ENCODE peak calls at places on chromosomes 16 and 17, in four cellular contexts. J, X, K and E are unnamed samples.
A peak's percentile ranks its signal among the peaks of the same experiment; 100 is the strongest.

GRCh38 chr16:83113317-83113716 is 486.5 kb downstream of the CDH13 start:
- DNase-seq in J (no peak), K (no peak), X (peak; percentile 36), E (peak; percentile 35)

GRCh38 chr17:58364270-58364942 is 12.4 kb upstream of the SUPT4H1 start:
- DNase-seq in K (peak; percentile 65), J (no peak), X (peak; percentile 72), E (peak; percentile 83)

GRCh38 chr17:58329035-58329807 is 626 bp upstream of the TSPOAP1 start:
- DNase-seq in X (no peak), K (peak; percentile 53), J (no peak), E (no peak)

GRCh38 chr16:31085371-31085770 is 3.4 kb downstream of the PRSS53 start:
- DNase-seq in J (no peak), K (no peak), X (no peak), E (no peak)

GRCh38 chr16:962901-963814 is 7.6 kb downstream of the LMF1 start:
- DNase-seq in J (no peak), K (no peak), X (no peak), E (no peak)

GRCh38 chr16:56669005-56669839 is at the start of gene MT1H:
- DNase-seq in X (no peak), K (peak; percentile 32), J (no peak), E (peak; percentile 66)

GRCh38 chr16:17235147-17235817 is 235.5 kb downstream of the XYLT1 start:
- DNase-seq in K (no peak), J (no peak), X (no peak), E (no peak)

GRCh38 chr16:82855471-82855870 is 228.7 kb downstream of the CDH13 start:
- DNase-seq in J (no peak), K (no peak), X (no peak), E (no peak)

GRCh38 chr16:8572919-8573724 is 17.2 kb downstream of the TMEM114 start:
- DNase-seq in K (no peak), J (peak; percentile 29), X (peak; percentile 42), E (no peak)

GRCh38 chr16:73356401-73357079 is 308.6 kb upstream of the ZFHX3 start:
- DNase-seq in J (no peak), X (no peak), K (no peak), E (no peak)

GRCh38 chr16:20879175-20880053 is 20.7 kb downstream of the DCUN1D3 start:
- DNase-seq in K (no peak), J (no peak), X (no peak), E (no peak)

GRCh38 chr17:78883533-78884131 is 19.4 kb downstream of the CEP295NL start:
- DNase-seq in X (peak; percentile 90), K (peak; percentile 58), J (peak; percentile 72), E (no peak)

GRCh38 chr17:6555331-6556120 is 829 bp downstream of the PITPNM3 start:
- DNase-seq in X (peak; percentile 50), J (no peak), K (peak; percentile 22), E (peak; percentile 38)

GRCh38 chr17:49548051-49548505 is 27.6 kb upstream of the NXPH3 start:
- DNase-seq in X (peak; percentile 2), J (no peak), K (no peak), E (no peak)

GRCh38 chr17:17089796-17090641 is 47.8 kb downstream of the MPRIP start:
- DNase-seq in J (no peak), K (peak; percentile 44), X (no peak), E (peak; percentile 87)

GRCh38 chr17:1714488-1714979 is 4.4 kb upstream of the TLCD2 start:
- DNase-seq in X (peak; percentile 99), K (peak; percentile 98), J (peak; percentile 74), E (peak; percentile 98)

GRCh38 chr16:31853300-31853699 is 20.3 kb upstream of the ZNF267 start:
- DNase-seq in K (no peak), J (no peak), X (no peak), E (no peak)

GRCh38 chr16:58948244-58948643 is 214.1 kb upstream of the GOT2 start:
- DNase-seq in J (no peak), K (no peak), X (no peak), E (no peak)
- H3K27ac ChIP-seq in J (no peak overlapping the region), K (no peak overlapping the region), X (no peak overlapping the region), E (no peak overlapping the region)

GRCh38 chr16:35751191-35751941 is 2292.0 kb downstream of the TP53TG3F start:
- DNase-seq in K (no peak), J (no peak), X (no peak), E (no peak)
- H3K9me3 ChIP-seq in K (peaks cover 9% of the 10 kb centered on the region), J (no peaks in the 10 kb centered on the region), X (no peaks in the 10 kb centered on the region), E (peaks cover 16% of the 10 kb centered on the region)

DNA sequence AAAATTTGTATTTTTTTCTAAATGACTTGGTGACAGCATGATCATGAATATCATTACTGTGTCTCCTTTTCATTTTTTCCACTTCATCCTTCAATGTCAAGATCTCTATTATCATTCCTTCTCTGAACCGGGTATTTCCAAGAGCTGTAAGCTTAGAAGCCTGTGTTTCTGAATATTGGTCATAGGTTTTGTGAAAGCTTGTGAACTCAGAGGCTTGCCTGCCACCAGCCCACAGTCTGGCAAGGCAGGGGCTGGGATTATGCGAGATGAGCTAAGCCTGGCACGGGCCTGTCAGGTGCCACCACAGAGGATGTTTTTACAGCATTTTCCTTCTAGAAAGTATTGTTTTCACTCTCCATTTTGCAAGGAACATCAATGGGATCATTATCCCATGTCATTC is 92.8 kb downstream of the MYH10 start:
- DNase-seq in J (no peak), X (no peak), K (no peak), E (no peak)
- H3K36me3 ChIP-seq in J (no peaks in the 10 kb centered on the region), X (no peaks in the 10 kb centered on the region), K (no peaks in the 10 kb centered on the region), E (no peaks in the 10 kb centered on the region)

GRCh38 chr16:14310519-14310991 is 239.4 kb downstream of the MRTFB start:
- DNase-seq in J (no peak), X (no peak), K (peak; percentile 44), E (no peak)
- H3K27ac ChIP-seq in J (peak overlapping the region; percentile 74), X (no peak overlapping the region), K (no peak overlapping the region), E (no peak overlapping the region)

GRCh38 chr17:70437656-70438055 is 268.3 kb downstream of the KCNJ2 start:
- DNase-seq in K (no peak), J (no peak), X (no peak), E (no peak)
- H3K9me3 ChIP-seq in K (no peaks in the 10 kb centered on the region), J (no peaks in the 10 kb centered on the region), X (no peaks in the 10 kb centered on the region), E (no peaks in the 10 kb centered on the region)

GRCh38 chr16:89808453-89808939 is 8.0 kb downstream of the FANCA start:
- DNase-seq in X (no peak), K (no peak), J (no peak), E (peak; percentile 57)
- H3K36me3 ChIP-seq in X (no peaks in the 10 kb centered on the region), K (no peaks in the 10 kb centered on the region), J (peaks cover 57% of the 10 kb centered on the region), E (no peaks in the 10 kb centered on the region)

GRCh38 chr17:76451480-76451879 is 1.5 kb downstream of the UBE2O start:
- DNase-seq in K (no peak), J (no peak), X (no peak), E (no peak)

GRCh38 chr17:76449126-76449525 is 3.8 kb downstream of the UBE2O start:
- DNase-seq in J (no peak), X (no peak), K (no peak), E (no peak)

GRCh38 chr17:76453431-76453743 is 435 bp upstream of the UBE2O start:
- DNase-seq in X (no peak), J (no peak), K (no peak), E (no peak)

GRCh38 chr17:76452646-76453430 is at the start of gene UBE2O:
- DNase-seq in J (peak; percentile 86), X (peak; percentile 94), K (peak; percentile 90), E (peak; percentile 79)

GRCh38 chr17:76452102-76452645 is 778 bp downstream of the UBE2O start:
- DNase-seq in J (no peak), X (no peak), K (peak; percentile 32), E (no peak)
- H3K27ac ChIP-seq in J (peak overlapping the region; percentile 89), X (no peak overlapping the region), K (peak overlapping the region; percentile 91), E (no peak overlapping the region)

DNA sequence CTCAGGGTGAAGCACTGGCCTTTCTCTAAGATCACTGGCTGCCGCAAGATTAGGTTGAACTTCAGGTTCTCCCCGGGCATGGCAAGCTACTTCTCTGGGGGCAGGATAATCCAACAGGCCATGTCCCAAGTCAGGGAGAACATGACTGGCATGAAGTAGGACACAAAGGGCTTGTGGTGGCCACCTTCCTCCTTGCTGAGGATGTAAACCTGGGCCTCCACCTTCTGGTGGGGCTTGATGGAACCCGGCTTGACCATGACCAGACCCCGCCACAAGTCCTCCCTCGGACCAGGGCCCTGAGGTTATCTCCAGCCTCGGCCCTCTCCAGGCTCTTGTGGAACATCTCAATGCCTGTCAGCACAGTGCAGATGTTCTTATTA is 211.1 kb upstream of the WSB1 start:
- DNase-seq in X (no peak), J (no peak), K (no peak), E (no peak)
- H3K9me3 ChIP-seq in X (no peaks in the 10 kb centered on the region), J (no peaks in the 10 kb centered on the region), K (no peaks in the 10 kb centered on the region), E (no peaks in the 10 kb centered on the region)

GRCh38 chr17:66580601-66581385 is 254.1 kb upstream of the CACNG5 start:
- DNase-seq in X (peak; percentile 53), J (no peak), K (peak; percentile 51), E (peak; percentile 30)
- H3K36me3 ChIP-seq in X (no peaks in the 10 kb centered on the region), J (no peaks in the 10 kb centered on the region), K (no peaks in the 10 kb centered on the region), E (no peaks in the 10 kb centered on the region)